ENCODE peak calls at places on chromosome 3, in four cellular contexts. H is MM.1S, Y is brain microvascular endothelial cell, R is psoas muscle. N is an unnamed sample.

GRCh38 chr3:191627064-191627463 is 166.1 kb downstream of the PYDC2 start:
- DNase-seq in H (no peak), Y (no peak), R (no peak), N (no peak)

GRCh38 chr3:34046154-34046553 is 247.7 kb downstream of the PDCD6IP start:
- DNase-seq in H (no peak), R (no peak), Y (no peak), N (no peak)

GRCh38 chr3:122687298-122687697 is 6.7 kb downstream of the PARP14 start:
- DNase-seq in H (no peak), Y (no peak), R (no peak), N (no peak)

GRCh38 chr3:133474251-133474801 is 74.5 kb downstream of the BFSP2 start:
- DNase-seq in R (peak), H (peak), Y (no peak), N (peak)

GRCh38 chr3:70360985-70361384 is 48.5 kb upstream of the MDFIC2 start:
- DNase-seq in R (no peak), H (no peak), Y (peak), N (peak)

GRCh38 chr3:185781759-185782158 is 43.1 kb downstream of the IGF2BP2 start:
- DNase-seq in H (no peak), R (no peak), Y (peak), N (peak)

GRCh38 chr3:113241292-113242033 is 30.1 kb downstream of the BOC start:
- DNase-seq in H (no peak), Y (no peak), R (no peak), N (peak)

GRCh38 chr3:128907706-128908445 is 28.5 kb downstream of the ACAD9 start:
- DNase-seq in R (no peak), H (no peak), Y (no peak), N (no peak)

GRCh38 chr3:121330586-121330985 is 215.2 kb downstream of the POLQ start:
- DNase-seq in H (no peak), Y (no peak), R (no peak), N (no peak)

GRCh38 chr3:180102134-180102533 is 65.4 kb upstream of the PEX5L start:
- DNase-seq in Y (no peak), H (no peak), R (no peak), N (no peak)

GRCh38 chr3:3799173-3800075 is at the start of gene LRRN1:
- DNase-seq in R (peak), H (peak), Y (no peak), N (no peak)

GRCh38 chr3:9779721-9780450 is 10.1 kb upstream of the CAMK1 start:
- DNase-seq in Y (no peak), H (no peak), R (no peak), N (no peak)

DNA sequence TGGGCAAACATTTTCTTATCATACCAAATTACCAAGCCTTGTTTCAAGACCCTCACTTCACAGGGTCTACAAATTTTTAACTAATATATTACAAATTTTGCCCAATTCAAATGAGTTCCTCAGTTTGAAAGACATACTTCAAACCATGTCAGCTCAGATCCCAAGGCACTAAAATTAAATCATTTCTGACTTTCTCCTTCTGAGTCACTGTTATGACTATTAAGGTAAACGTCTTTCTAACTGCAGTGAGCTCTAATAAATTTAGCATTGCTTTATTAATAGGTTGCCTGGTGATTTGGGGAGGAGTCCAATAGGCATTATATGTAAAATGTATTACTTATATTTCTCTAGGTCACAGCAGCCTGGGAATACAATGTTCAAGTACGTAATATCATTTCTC is 158.2 kb upstream of the ARHGEF26 start:
- DNase-seq in H (no peak), Y (no peak), R (no peak), N (no peak)
- TF ChIP-seq CTCF in H (no peak), Y (no peak), R (no peak), N (no peak)

GRCh38 chr3:150264560-150264959 is 143.5 kb upstream of the TSC22D2 start:
- DNase-seq in H (no peak), R (no peak), Y (no peak), N (no peak)
- H3K4me3 ChIP-seq in H (no peak), R (no peak), Y (no peak), N (no peak)

DNA sequence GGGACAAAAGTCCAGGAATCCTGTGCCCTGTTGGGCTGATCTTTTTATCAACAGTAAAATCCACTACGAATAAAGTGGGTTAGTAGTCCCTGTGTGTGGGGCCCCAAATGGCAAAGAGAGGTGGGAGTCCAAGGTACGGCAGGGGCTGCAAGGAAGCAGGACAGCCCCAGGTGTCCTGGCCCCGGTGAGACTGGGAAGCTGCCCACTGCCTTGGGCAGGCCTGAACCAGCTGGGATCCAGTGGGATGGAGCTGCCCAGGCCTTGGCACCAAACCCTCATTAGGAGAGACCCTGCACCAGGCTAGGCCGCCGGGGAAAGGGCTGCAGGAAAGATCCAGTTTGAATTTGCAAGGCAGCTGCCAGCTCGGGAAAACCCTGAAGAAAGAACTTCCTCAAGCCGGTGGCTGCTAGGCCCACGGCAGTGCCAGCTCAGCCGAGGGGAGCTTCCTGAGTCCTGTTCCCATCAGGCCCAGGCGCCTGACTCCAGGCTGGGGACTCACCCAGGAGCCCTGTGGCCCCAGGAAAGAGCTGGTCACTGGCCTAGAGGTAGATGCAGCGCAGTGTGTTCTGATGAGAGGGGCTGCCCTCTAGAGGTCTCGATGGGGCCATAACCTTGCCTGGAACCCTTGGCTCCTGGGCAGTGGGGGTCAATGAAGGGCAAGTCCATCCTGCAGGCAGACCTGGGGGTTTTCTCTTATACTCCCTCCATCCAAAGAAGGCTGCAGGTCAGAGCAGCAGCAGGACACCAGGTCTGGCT is 14.4 kb upstream of the GNAI2 start:
- DNase-seq in H (no peak), Y (no peak), R (no peak), N (no peak)
- TF ChIP-seq CTCF in H (peak), Y (no peak), R (no peak), N (no peak)

GRCh38 chr3:171129827-171130226 is 103.3 kb upstream of the SLC2A2 start:
- DNase-seq in Y (peak), H (no peak), R (no peak), N (peak)
- H3K4me3 ChIP-seq in Y (no peak), H (no peak), R (no peak), N (no peak)

GRCh38 chr3:143697975-143698374 is 150.3 kb downstream of the SLC9A9 start:
- DNase-seq in H (no peak), Y (no peak), R (no peak), N (peak)
- TF ChIP-seq CTCF in H (no peak), Y (no peak), R (no peak), N (peak)

DNA sequence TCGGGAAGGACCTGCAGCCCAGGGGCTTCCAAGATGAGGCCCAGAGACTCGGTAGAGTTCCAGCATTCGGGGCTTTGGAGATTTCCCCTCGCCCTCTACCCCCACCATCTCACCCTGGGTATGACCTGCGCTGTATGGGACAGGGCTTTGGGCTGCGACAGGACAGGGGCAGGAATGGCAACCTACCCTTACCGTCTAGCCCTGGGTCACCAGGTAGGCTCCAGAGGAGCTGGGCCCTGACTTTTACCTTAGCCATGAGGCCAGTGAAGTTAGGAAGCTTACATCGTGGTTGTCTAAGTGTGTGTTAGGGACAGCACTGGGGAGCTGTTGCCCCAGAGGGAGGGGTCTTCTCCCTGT is 683 bp downstream of the PPM1M start:
- DNase-seq in R (no peak), H (no peak), Y (no peak), N (no peak)
- H3K4me3 ChIP-seq in R (peak), H (peak), Y (peak), N (peak)